ENCODE peak calls at places on chromosomes 3 and 15, in nine cellular contexts. X is CD8-positive, alpha-beta memory T cell; U is Peyer's patch; S is uterus; C is fibroblast of lung; W is heart left ventricle; F is A549; N is right cardiac atrium; T is upper lobe of left lung. M is an unnamed sample.

GRCh38 chr3:81643721-81644120 is 117.7 kb downstream of the GBE1 start:
- DNase-seq in X (no peak), U (no peak), S (no peak), C (peak; percentile 32), W (no peak), F (peak; percentile 25), N (no peak), T (no peak), M (no peak)

GRCh38 chr15:79434361-79434760 is 2.2 kb downstream of the MINAR1 start:
- DNase-seq in X (no peak), U (no peak), S (no peak), C (no peak), W (no peak), F (no peak), N (no peak), T (no peak), M (no peak)

GRCh38 chr3:69082805-69083204 is 1.9 kb upstream of the ARL6IP5 start:
- DNase-seq in X (peak; percentile 52), U (peak; percentile 83), S (no peak), C (peak; percentile 86), W (no peak), F (peak; percentile 43), N (peak; percentile 41), T (no peak), M (no peak)

GRCh38 chr15:69979269-69979668 is 118.4 kb downstream of the TLE3 start:
- DNase-seq in X (no peak), U (peak; percentile 76), S (no peak), C (peak; percentile 1), W (no peak), F (peak; percentile 62), N (no peak), T (no peak), M (no peak)

GRCh38 chr15:96428742-96429141 is 98.2 kb downstream of the NR2F2 start:
- DNase-seq in X (no peak), U (no peak), S (peak; percentile 28), C (peak; percentile 95), W (peak; percentile 36), F (peak; percentile 50), N (peak; percentile 47), T (no peak), M (no peak)

GRCh38 chr3:129182390-129183180 is 1.1 kb downstream of the CNBP start:
- DNase-seq in X (peak; percentile 33), U (no peak), S (no peak), C (peak; percentile 54), W (no peak), F (no peak), N (no peak), T (no peak), M (peak; percentile 37)

GRCh38 chr3:72137865-72138861 is 353.2 kb upstream of the PROK2 start:
- DNase-seq in X (no peak), U (no peak), S (no peak), C (no peak), W (peak; percentile 67), F (no peak), N (peak; percentile 52), T (no peak), M (no peak)

GRCh38 chr3:190120161-190121060 is at the start of gene P3H2:
- DNase-seq in X (no peak), U (peak; percentile 73), S (peak; percentile 80), C (peak; percentile 94), W (peak; percentile 90), F (peak; percentile 90), N (peak; percentile 93), T (peak; percentile 93), M (no peak)

GRCh38 chr15:33988384-33988783 is 20.1 kb downstream of the CHRM5 start:
- DNase-seq in X (no peak), U (no peak), S (no peak), C (peak; percentile 45), W (no peak), F (no peak), N (no peak), T (no peak), M (no peak)

GRCh38 chr3:133747907-133748639 is 1.9 kb downstream of the TF start:
- DNase-seq in X (no peak), U (no peak), S (no peak), C (no peak), W (no peak), F (no peak), N (no peak), T (no peak), M (no peak)

GRCh38 chr15:86572368-86572841 is 492.7 kb downstream of the AGBL1 start:
- DNase-seq in X (no peak), U (no peak), S (no peak), C (no peak), W (peak; percentile 26), F (no peak), N (no peak), T (peak; percentile 65), M (no peak)

GRCh38 chr15:67542192-67542461 is 376 bp upstream of the MAP2K5 start:
- DNase-seq in X (no peak), U (no peak), S (no peak), C (no peak), W (no peak), F (no peak), N (no peak), T (no peak), M (no peak)

GRCh38 chr3:195805181-195805580 is 6.5 kb downstream of the MUC4 start:
- DNase-seq in X (no peak), U (no peak), S (no peak), C (no peak), W (no peak), F (no peak), N (no peak), T (no peak), M (no peak)

GRCh38 chr3:195801251-195802183 is 10.2 kb downstream of the MUC4 start:
- DNase-seq in X (no peak), U (no peak), S (no peak), C (no peak), W (no peak), F (no peak), N (no peak), T (peak; percentile 71), M (no peak)

GRCh38 chr3:195802795-195803194 is 8.9 kb downstream of the MUC4 start:
- DNase-seq in X (no peak), U (no peak), S (no peak), C (no peak), W (no peak), F (no peak), N (no peak), T (no peak), M (no peak)

GRCh38 chr3:195802261-195802701 is 9.4 kb downstream of the MUC4 start:
- DNase-seq in X (peak; percentile 28), U (peak; percentile 54), S (no peak), C (no peak), W (no peak), F (no peak), N (no peak), T (no peak), M (peak; percentile 44)

GRCh38 chr3:195803309-195803908 is 8.3 kb downstream of the MUC4 start:
- DNase-seq in X (no peak), U (no peak), S (peak; percentile 56), C (no peak), W (no peak), F (no peak), N (peak; percentile 69), T (no peak), M (no peak)
- H3K4me3 ChIP-seq in X (no peak overlapping the region), U (no peak overlapping the region), S (peak overlapping the region; percentile 5), C (no peak overlapping the region), W (no peak overlapping the region), F (no peak overlapping the region), N (peak overlapping the region; percentile 19), T (no peak overlapping the region), M (no peak overlapping the region)

GRCh38 chr15:92893200-92893599 is 6.9 kb upstream of the CHD2 start:
- DNase-seq in X (no peak), U (no peak), S (no peak), C (no peak), W (no peak), F (no peak), N (no peak), T (no peak), M (no peak)
- H3K4me1 ChIP-seq in X (peaks cover 95% of the 10 kb centered on the region), U (no peaks in the 10 kb centered on the region), S (peaks cover 9% of the 10 kb centered on the region), C (no peaks in the 10 kb centered on the region), W (peaks cover 72% of the 10 kb centered on the region), F (peaks cover 60% of the 10 kb centered on the region), N (peaks cover 4% of the 10 kb centered on the region), T (peaks cover 76% of the 10 kb centered on the region), M (peaks cover 75% of the 10 kb centered on the region)

DNA sequence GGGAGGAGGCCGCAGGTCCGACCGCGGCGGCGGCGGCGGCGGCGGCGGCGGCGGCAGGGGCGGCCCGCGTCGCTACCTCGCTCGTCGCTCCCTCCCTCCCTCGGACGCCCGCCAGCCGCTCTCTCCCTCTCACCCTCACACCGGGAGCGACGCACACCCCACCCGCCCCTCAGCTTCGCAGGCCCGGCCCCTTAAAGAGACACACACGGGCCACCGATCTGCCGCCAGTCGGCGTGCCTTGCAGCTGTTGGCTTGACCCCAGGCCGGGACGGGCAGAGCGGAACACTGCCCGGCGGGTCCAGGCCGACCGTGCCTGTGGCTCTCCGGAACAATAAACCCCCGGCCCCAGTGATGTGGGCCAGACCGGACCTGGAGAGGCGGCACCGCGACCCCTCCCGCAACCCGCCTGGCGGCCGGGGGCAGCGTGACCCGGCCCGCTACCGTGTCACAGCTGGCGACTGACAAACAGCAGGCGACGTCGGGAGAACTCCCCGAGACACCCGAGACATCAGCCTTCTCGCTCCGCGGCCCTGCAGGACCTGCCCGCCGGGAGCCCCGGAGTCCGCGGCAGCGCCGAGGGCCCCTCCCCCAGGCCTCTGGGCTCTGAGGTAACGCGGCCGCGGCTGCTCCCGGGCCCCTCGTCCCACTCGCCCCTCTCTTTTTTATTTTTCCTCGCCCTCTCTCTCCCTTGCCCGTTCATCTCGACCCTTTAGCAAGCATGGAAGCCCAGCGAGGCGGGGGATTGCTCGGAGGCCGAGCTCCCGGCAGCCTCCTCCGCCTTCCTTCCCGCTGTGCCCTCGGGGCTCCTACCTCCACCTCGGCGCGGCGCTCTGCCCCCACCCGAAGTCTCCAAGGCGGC is at the start of gene SETD2:
- DNase-seq in X (peak; percentile 83), U (peak; percentile 96), S (peak; percentile 93), C (peak; percentile 93), W (peak; percentile 98), F (peak; percentile 90), N (peak; percentile 99), T (peak; percentile 96), M (peak; percentile 81)
- H3K4me3 ChIP-seq in X (peak within 1 kb of the TSS; percentile 95), U (peak within 1 kb of the TSS; percentile 97), S (peak within 1 kb of the TSS; percentile 88), C (peak within 1 kb of the TSS; percentile 95), W (peak within 1 kb of the TSS; percentile 94), F (peak within 1 kb of the TSS; percentile 95), N (peak within 1 kb of the TSS; percentile 90), T (peak within 1 kb of the TSS; percentile 94), M (peak within 1 kb of the TSS; percentile 77)

DNA sequence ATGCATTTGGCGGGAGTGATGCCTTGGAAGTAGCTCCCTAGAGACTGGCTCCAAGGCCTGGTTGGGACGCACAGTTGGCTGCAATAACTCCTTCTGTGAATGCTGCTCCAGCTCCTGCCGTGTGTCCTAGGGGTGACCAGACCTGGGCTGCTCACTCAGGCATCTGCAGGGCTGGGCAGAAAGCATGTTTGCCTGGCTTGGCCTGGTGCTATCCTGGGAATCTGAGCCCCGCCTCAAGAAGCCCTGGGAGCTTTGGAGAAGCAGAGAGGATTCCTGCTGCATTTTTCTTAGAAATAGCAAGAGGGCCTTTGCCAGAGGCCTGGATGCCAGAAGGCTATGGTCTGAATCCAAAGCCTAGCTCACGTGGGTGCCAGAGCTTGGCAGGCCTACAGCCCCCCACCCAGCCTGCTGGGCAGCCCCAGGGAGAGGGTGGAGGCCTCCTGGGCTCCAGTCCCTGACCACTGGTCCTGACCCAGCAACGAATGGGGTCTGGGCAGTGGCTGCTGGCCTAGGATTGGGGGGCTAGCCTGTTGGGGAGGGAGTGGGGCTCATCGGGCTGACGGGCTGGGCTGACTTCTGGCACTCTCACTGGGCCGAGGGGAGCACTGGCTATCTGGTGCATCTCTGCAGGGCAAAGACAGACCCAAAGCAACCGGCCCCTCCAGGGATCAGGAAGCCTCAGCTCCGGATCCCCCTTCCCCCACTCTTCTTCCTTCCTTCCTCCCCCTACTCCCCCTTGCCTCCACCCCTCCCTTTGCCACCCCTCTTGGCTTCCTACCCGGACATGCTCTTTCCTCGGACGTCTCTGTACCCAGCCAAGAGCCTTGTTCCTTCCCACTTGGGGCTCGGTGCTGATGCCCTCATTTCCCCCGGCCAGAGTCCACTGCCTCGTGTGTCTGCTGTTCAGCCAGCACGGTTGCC is 10.5 kb downstream of the SEMA3F start:
- DNase-seq in X (no peak), U (peak; percentile 73), S (peak; percentile 70), C (peak; percentile 83), W (no peak), F (no peak), N (peak; percentile 83), T (peak; percentile 67), M (no peak)
- H3K4me1 ChIP-seq in X (no peaks in the 10 kb centered on the region), U (no peaks in the 10 kb centered on the region), S (peaks cover 17% of the 10 kb centered on the region), C (peaks cover 33% of the 10 kb centered on the region), W (peaks cover 94% of the 10 kb centered on the region), F (peaks cover 95% of the 10 kb centered on the region), N (peaks cover 33% of the 10 kb centered on the region), T (peaks cover 82% of the 10 kb centered on the region), M (no peaks in the 10 kb centered on the region)

M was measured in naive thymus-derived CD4-positive, alpha-beta T cell.